ENCODE peak calls at places on chromosomes 4 and X, in six cellular contexts. M is GM23338, I is SK-N-SH, P is PC-3, F is HCT116, N is OCI-LY7. K is an unnamed sample.

GRCh38 chr4:30968926-30969325 is 248.8 kb downstream of the PCDH7 start:
- DNase-seq in M (no peak), I (no peak), P (no peak), F (no peak), N (no peak), K (no peak)

GRCh38 chr4:94304365-94304971 is 38.2 kb downstream of the HPGDS start:
- DNase-seq in M (peak), I (peak), P (peak), F (peak), N (peak), K (peak)

GRCh38 chrX:151736685-151737084 is 2.1 kb downstream of the CNGA2 start:
- DNase-seq in M (no peak), I (no peak), P (no peak), F (no peak), N (no peak), K (no peak)

GRCh38 chr4:110211007-110211769 is 12.8 kb upstream of the ELOVL6 start:
- DNase-seq in M (peak), I (peak), P (peak), F (no peak), N (peak), K (peak)

GRCh38 chr4:175470141-175470540 is 341.9 kb downstream of the GPM6A start:
- DNase-seq in M (no peak), I (no peak), P (peak), F (no peak), N (no peak), K (no peak)

GRCh38 chr4:37967749-37968148 is 7.6 kb downstream of the PTTG2 start:
- DNase-seq in M (no peak), I (no peak), P (peak), F (no peak), N (no peak), K (peak)

GRCh38 chr4:24978291-24979072 is 52.3 kb downstream of the LGI2 start:
- DNase-seq in M (no peak), I (no peak), P (no peak), F (no peak), N (no peak), K (no peak)

GRCh38 chrX:65894138-65894537 is 145.7 kb downstream of the VSIG4 start:
- DNase-seq in M (no peak), I (no peak), P (no peak), F (no peak), N (no peak), K (no peak)

GRCh38 chr4:100870940-100871772 is 353.3 kb upstream of the EMCN start:
- DNase-seq in M (no peak), I (no peak), P (no peak), F (no peak), N (no peak), K (no peak)

GRCh38 chrX:11704725-11705495 is 39.2 kb upstream of the ARHGAP6 start:
- DNase-seq in M (peak), I (no peak), P (no peak), F (no peak), N (no peak), K (no peak)

GRCh38 chr4:20698382-20698781 is 1.9 kb upstream of the PACRGL start:
- DNase-seq in M (no peak), I (no peak), P (no peak), F (no peak), N (no peak), K (no peak)

GRCh38 chr4:72295966-72296557 is 264.3 kb downstream of the NPFFR2 start:
- DNase-seq in M (peak), I (peak), P (peak), F (peak), N (peak), K (peak)

GRCh38 chr4:7823416-7823824 is 116.2 kb downstream of the AFAP1 start:
- DNase-seq in M (no peak), I (peak), P (no peak), F (no peak), N (no peak), K (peak)

GRCh38 chr4:121198261-121198660 is 34.1 kb upstream of the TNIP3 start:
- DNase-seq in M (no peak), I (no peak), P (no peak), F (no peak), N (no peak), K (no peak)

GRCh38 chr4:72377491-72378194 is 191.4 kb downstream of the ADAMTS3 start:
- DNase-seq in M (no peak), I (no peak), P (no peak), F (no peak), N (no peak), K (no peak)

GRCh38 chr4:5982156-5982973 is 35.9 kb downstream of the C4orf50 start:
- DNase-seq in M (no peak), I (no peak), P (no peak), F (no peak), N (no peak), K (no peak)

GRCh38 chr4:26372525-26373172 is 51.8 kb downstream of the RBPJ start:
- DNase-seq in M (peak), I (peak), P (peak), F (no peak), N (peak), K (peak)

GRCh38 chr4:45317276-45317675 is 590.9 kb upstream of the GNPDA2 start:
- DNase-seq in M (no peak), I (no peak), P (peak), F (no peak), N (no peak), K (peak)

GRCh38 chr4:145614235-145614615 is 5.0 kb upstream of the MMAA start:
- DNase-seq in M (no peak), I (no peak), P (no peak), F (no peak), N (no peak), K (no peak)

GRCh38 chr4:145132521-145133098 is 34.5 kb downstream of the ABCE1 start:
- DNase-seq in M (no peak), I (no peak), P (no peak), F (no peak), N (peak), K (no peak)

GRCh38 chrX:45758738-45759397 is 558.2 kb upstream of the DIPK2B start:
- DNase-seq in M (no peak), I (no peak), P (peak), F (no peak), N (no peak), K (no peak)
- H3K27ac ChIP-seq in M (no peak), I (peak), P (peak), F (peak), N (no peak), K (no peak)

GRCh38 chr4:79237836-79238235 is 88.0 kb downstream of the NAA11 start:
- DNase-seq in M (peak), I (no peak), P (no peak), F (no peak), N (no peak), K (no peak)

GRCh38 chr4:79247695-79248394 is 78.0 kb downstream of the NAA11 start:
- DNase-seq in M (no peak), I (no peak), P (no peak), F (no peak), N (no peak), K (no peak)

DNA sequence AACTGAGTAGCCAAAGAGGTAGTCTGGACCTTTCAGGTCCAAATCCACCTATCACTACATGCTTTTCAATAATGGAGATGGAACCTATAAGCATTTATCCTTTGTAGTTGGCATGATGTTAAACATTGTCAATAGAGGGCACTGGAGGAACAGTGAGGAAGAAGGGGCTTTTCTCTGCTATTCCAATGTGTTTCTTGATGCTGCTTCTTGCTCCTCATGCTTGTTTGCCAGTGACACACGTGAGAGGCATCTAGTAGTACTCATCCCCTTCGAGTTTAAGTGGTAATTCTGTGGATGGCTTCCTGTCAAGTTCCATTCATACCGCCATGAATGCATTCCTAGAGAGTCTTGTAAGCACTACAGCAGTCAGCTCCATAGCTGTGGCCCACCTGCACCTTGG is 84.0 kb downstream of the NAA11 start:
- DNase-seq in M (peak), I (no peak), P (peak), F (peak), N (no peak), K (no peak)
- H3K4me2 ChIP-seq in M (no peak), I (no peak), P (no peak), F (no peak), N (no peak), K (no peak)

GRCh38 chr4:139279723-139280620 is at the start of gene MGARP:
- DNase-seq in M (peak), I (peak), P (no peak), F (no peak), N (no peak), K (peak)

GRCh38 chr4:139282375-139283075 is 2.5 kb upstream of the MGARP start:
- DNase-seq in M (no peak), I (no peak), P (no peak), F (no peak), N (no peak), K (no peak)

GRCh38 chr4:139278450-139278849 is 1.6 kb downstream of the MGARP start:
- DNase-seq in M (no peak), I (no peak), P (no peak), F (no peak), N (no peak), K (no peak)

GRCh38 chr4:139281212-139281611 is 1.2 kb upstream of the MGARP start:
- DNase-seq in M (no peak), I (no peak), P (peak), F (no peak), N (no peak), K (no peak)

DNA sequence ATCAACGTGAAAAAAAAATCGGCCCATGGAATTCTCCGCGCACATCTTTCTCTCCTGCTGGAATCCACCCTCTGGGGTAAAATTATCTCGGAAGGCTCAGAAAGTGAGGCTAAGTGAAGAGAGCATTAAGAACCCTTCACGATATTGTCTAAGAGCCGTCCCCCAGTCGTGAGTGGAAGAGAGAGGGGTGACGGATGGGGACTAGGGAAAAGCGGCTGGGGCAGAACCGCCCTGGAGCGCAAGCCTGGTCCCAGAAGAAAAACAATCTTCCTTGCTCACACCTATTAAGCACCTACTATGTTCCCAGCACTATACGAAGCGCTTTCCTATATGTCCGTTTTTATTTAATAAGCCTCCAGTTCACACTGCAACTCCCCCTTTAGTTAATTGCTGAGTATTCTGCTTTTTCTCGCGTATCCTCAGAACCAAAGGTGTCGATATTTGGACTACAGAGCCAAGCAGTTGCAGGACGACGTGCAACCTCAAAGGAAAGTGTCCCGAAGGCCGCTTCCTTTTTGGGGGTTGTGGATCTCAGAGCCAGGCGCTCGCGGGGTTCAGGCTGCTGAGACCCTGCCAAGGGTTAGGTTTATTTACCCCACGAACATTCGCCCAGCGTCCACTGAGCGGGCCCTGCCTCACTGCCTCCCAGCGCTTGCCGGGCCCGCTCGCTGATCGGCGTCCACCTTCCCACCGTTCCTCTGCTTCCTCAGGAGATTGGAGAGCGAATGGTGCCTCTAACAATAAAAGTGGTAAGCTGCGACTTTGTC is 886 bp downstream of the MGARP start:
- DNase-seq in M (peak), I (peak), P (no peak), F (no peak), N (no peak), K (no peak)
- TF ChIP-seq EZH2phosphoT487 in M (no peak), I (no peak), P (no peak), F (no peak), N (no peak), K (no peak)

DNA sequence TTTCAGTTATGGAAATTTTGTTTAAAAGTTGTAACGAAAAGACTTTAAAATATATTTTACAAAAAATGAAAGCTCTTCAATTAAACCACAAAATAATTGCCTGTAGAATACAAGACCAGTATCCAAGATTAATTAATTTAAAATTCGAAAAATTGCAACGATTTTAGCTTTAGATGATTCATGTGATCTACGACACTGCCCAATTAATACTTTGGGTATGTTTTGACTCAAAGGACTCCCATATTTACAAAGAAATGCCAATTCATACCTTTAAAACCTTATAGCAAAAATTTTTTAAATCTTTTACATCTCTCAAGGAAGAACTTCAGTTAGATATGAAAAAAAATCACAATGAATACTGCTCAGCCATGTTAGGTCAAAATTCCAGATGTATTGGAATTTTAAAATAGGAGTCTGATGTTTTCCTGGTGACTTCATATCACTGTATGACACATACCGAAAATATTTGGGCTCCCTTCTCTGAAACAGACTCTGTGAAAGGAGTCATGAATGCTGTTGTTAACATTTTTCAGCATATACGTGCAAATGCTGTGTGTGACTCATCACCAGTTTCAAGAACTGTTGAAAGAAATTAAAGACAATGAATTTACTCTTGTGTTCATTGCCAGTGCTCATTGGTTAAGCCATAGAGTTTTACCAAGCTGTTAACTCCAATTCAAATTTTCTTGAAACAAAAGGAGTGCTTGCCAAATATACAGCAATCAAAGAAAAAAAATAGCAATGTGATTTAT is 13.8 kb upstream of the SMS start:
- DNase-seq in M (peak), I (no peak), P (peak), F (peak), N (no peak), K (peak)
- H3K27ac ChIP-seq in M (peak), I (peak), P (peak), F (peak), N (no peak), K (peak)

K was measured in hepatocyte.